ENCODE peak calls at places on chromosomes 7 and 10, in five cellular contexts. One of them, this sample, is unnamed.

GRCh38 chr10:87729940-87730339 is 70.3 kb downstream of the PAPSS2 start:
- DNase-seq in nucleus accumbens: no peak
- DNase-seq in stomach: no peak
- DNase-seq in mucosa of descending colon: no peak
- DNase-seq in CMK: no peak
- DNase-seq in this sample: no peak

GRCh38 chr10:93458821-93459257 is 23.3 kb downstream of the MYOF start:
- DNase-seq in nucleus accumbens: no peak
- DNase-seq in stomach: peak; percentile 75
- DNase-seq in mucosa of descending colon: no peak
- DNase-seq in CMK: no peak
- DNase-seq in this sample: no peak

GRCh38 chr7:37287093-37287492 is 161.6 kb downstream of the ELMO1 start:
- DNase-seq in mucosa of descending colon: no peak
- DNase-seq in CMK: no peak
- DNase-seq in nucleus accumbens: no peak
- DNase-seq in stomach: no peak
- DNase-seq in this sample: no peak

GRCh38 chr7:155338632-155339320 is 41.1 kb downstream of the INSIG1 start:
- DNase-seq in stomach: no peak
- DNase-seq in CMK: no peak
- DNase-seq in mucosa of descending colon: no peak
- DNase-seq in nucleus accumbens: no peak
- DNase-seq in this sample: no peak

GRCh38 chr7:77587276-77587675 is 50.2 kb downstream of the PTPN12 start:
- DNase-seq in stomach: no peak
- DNase-seq in CMK: no peak
- DNase-seq in mucosa of descending colon: no peak
- DNase-seq in nucleus accumbens: no peak
- DNase-seq in this sample: no peak

GRCh38 chr10:119319161-119319919 is 112.0 kb downstream of the GRK5 start:
- DNase-seq in mucosa of descending colon: no peak
- DNase-seq in CMK: no peak
- DNase-seq in nucleus accumbens: no peak
- DNase-seq in stomach: no peak
- DNase-seq in this sample: no peak

GRCh38 chr7:24715661-24716479 is 41.4 kb downstream of the GSDME start:
- DNase-seq in nucleus accumbens: no peak
- DNase-seq in stomach: no peak
- DNase-seq in mucosa of descending colon: no peak
- DNase-seq in CMK: no peak
- DNase-seq in this sample: peak; percentile 61

GRCh38 chr7:92646966-92647625 is 56.9 kb upstream of the FAM133B start:
- DNase-seq in nucleus accumbens: no peak
- DNase-seq in stomach: no peak
- DNase-seq in mucosa of descending colon: no peak
- DNase-seq in CMK: no peak
- DNase-seq in this sample: no peak

GRCh38 chr7:8197994-8198698 is 63.8 kb downstream of the ICA1 start:
- DNase-seq in CMK: no peak
- DNase-seq in mucosa of descending colon: no peak
- DNase-seq in stomach: no peak
- DNase-seq in nucleus accumbens: no peak
- DNase-seq in this sample: no peak